ENCODE peak calls at places on chromosomes 3 and 15, in nine cellular contexts. G, J, V, E, F, X, Z, N and D are unnamed samples.

GRCh38 chr3:18223591-18224338 is 201.4 kb downstream of the SATB1 start:
- DNase-seq in G (no peak), J (no peak), V (no peak), E (peak; percentile 96), F (no peak), X (no peak), Z (no peak), N (no peak), D (no peak)

GRCh38 chr3:126544596-126545281 is 14.0 kb downstream of the C3orf22 start:
- DNase-seq in G (no peak), J (no peak), V (no peak), E (no peak), F (no peak), X (no peak), Z (no peak), N (no peak), D (no peak)

GRCh38 chr15:64865998-64866520 is 24.3 kb downstream of the PLEKHO2 start:
- DNase-seq in G (peak; percentile 98), J (no peak), V (no peak), E (no peak), F (peak; percentile 90), X (no peak), Z (peak; percentile 86), N (peak; percentile 43), D (no peak)

GRCh38 chr15:81723758-81724157 is 322.1 kb downstream of the MEX3B start:
- DNase-seq in G (no peak), J (peak; percentile 18), V (peak; percentile 50), E (no peak), F (no peak), X (no peak), Z (no peak), N (no peak), D (peak; percentile 11)

GRCh38 chr3:76387000-76387399 is 601.7 kb upstream of the ZNF717 start:
- DNase-seq in G (no peak), J (no peak), V (no peak), E (no peak), F (no peak), X (no peak), Z (no peak), N (no peak), D (no peak)

GRCh38 chr15:56126409-56126808 is 117.3 kb downstream of the RFX7 start:
- DNase-seq in G (no peak), J (no peak), V (no peak), E (no peak), F (no peak), X (no peak), Z (no peak), N (no peak), D (no peak)

GRCh38 chr3:111260878-111261277 is 189.3 kb downstream of the NECTIN3 start:
- DNase-seq in G (peak; percentile 34), J (no peak), V (no peak), E (no peak), F (peak; percentile 50), X (no peak), Z (no peak), N (no peak), D (no peak)

GRCh38 chr15:61501815-61502214 is 272.7 kb upstream of the RORA start:
- DNase-seq in G (no peak), J (no peak), V (no peak), E (no peak), F (no peak), X (no peak), Z (no peak), N (no peak), D (no peak)

GRCh38 chr3:194112120-194113106 is 23.5 kb upstream of the HES1 start:
- DNase-seq in G (no peak), J (peak; percentile 83), V (peak; percentile 89), E (peak; percentile 25), F (peak; percentile 51), X (peak; percentile 81), Z (no peak), N (no peak), D (peak; percentile 81)

GRCh38 chr15:77533530-77533929 is 99.2 kb downstream of the LINGO1 start:
- DNase-seq in G (no peak), J (no peak), V (peak; percentile 43), E (no peak), F (no peak), X (no peak), Z (no peak), N (no peak), D (no peak)

GRCh38 chr3:28799084-28799483 is 450.5 kb upstream of the AZI2 start:
- DNase-seq in G (peak; percentile 0), J (no peak), V (no peak), E (peak; percentile 4), F (peak; percentile 5), X (no peak), Z (peak; percentile 28), N (peak; percentile 26), D (no peak)

GRCh38 chr3:142498397-142499180 is 50.8 kb upstream of the XRN1 start:
- DNase-seq in G (peak; percentile 6), J (no peak), V (no peak), E (no peak), F (peak; percentile 37), X (no peak), Z (no peak), N (peak; percentile 26), D (no peak)

GRCh38 chr3:144018776-144019175 is 47.2 kb downstream of the DIPK2A start:
- DNase-seq in G (peak; percentile 94), J (no peak), V (no peak), E (no peak), F (peak; percentile 92), X (no peak), Z (peak; percentile 65), N (peak; percentile 58), D (no peak)

GRCh38 chr15:71471347-71471746 is 339.0 kb upstream of the NR2E3 start:
- DNase-seq in G (peak; percentile 6), J (no peak), V (peak; percentile 17), E (no peak), F (no peak), X (no peak), Z (no peak), N (no peak), D (no peak)

GRCh38 chr3:49018707-49019006 is 277 bp upstream of the DALRD3 start:
- DNase-seq in G (no peak), J (no peak), V (no peak), E (no peak), F (no peak), X (no peak), Z (no peak), N (no peak), D (no peak)

GRCh38 chr3:52374173-52374572 is 58.1 kb downstream of the DNAH1 start:
- DNase-seq in G (no peak), J (no peak), V (no peak), E (peak; percentile 44), F (no peak), X (no peak), Z (no peak), N (no peak), D (no peak)
- TF ChIP-seq CTCF in G (no peak), J (no peak), V (no peak), E (peak; percentile 28), F (no peak), X (no peak), Z (peak; percentile 23), N (peak; percentile 3), D (peak; percentile 3)

GRCh38 chr3:134373942-134374790 is at the start of gene AMOTL2:
- DNase-seq in G (peak; percentile 97), J (peak; percentile 77), V (peak; percentile 96), E (peak; percentile 74), F (peak; percentile 96), X (peak; percentile 90), Z (peak; percentile 98), N (peak; percentile 98), D (peak; percentile 42)

GRCh38 chr3:134370611-134371451 is 3.4 kb downstream of the AMOTL2 start:
- DNase-seq in G (no peak), J (no peak), V (no peak), E (peak; percentile 25), F (no peak), X (no peak), Z (peak; percentile 32), N (no peak), D (no peak)

GRCh38 chr3:134373278-134373941 is 837 bp downstream of the AMOTL2 start:
- DNase-seq in G (peak; percentile 89), J (peak; percentile 79), V (peak; percentile 93), E (no peak), F (peak; percentile 94), X (no peak), Z (peak; percentile 90), N (peak; percentile 94), D (peak; percentile 7)

GRCh38 chr3:134371542-134372324 is 2.5 kb downstream of the AMOTL2 start:
- DNase-seq in G (peak; percentile 53), J (no peak), V (no peak), E (no peak), F (peak; percentile 65), X (no peak), Z (peak; percentile 70), N (no peak), D (no peak)

GRCh38 chr3:134372405-134373277 is 1.6 kb downstream of the AMOTL2 start:
- DNase-seq in G (peak; percentile 30), J (no peak), V (no peak), E (no peak), F (no peak), X (no peak), Z (peak; percentile 62), N (no peak), D (no peak)
- H3K4me3 ChIP-seq in G (peak overlapping the region; percentile 76), J (no peak overlapping the region), V (peak overlapping the region; percentile 91), E (no peak overlapping the region), F (peak overlapping the region; percentile 71), X (peak overlapping the region; percentile 74), Z (peak overlapping the region; percentile 99), N (peak overlapping the region; percentile 88), D (peak overlapping the region; percentile 65)

GRCh38 chr3:10688126-10688525 is 127.9 kb upstream of the SLC6A11 start:
- DNase-seq in G (no peak), J (no peak), V (no peak), E (peak; percentile 16), F (no peak), X (no peak), Z (no peak), N (no peak), D (no peak)
- TF ChIP-seq CTCF in G (no peak), J (no peak), V (no peak), E (peak; percentile 9), F (no peak), X (no peak), Z (no peak), N (no peak), D (no peak)

GRCh38 chr3:16374047-16375019 is 109.3 kb downstream of the OXNAD1 start:
- DNase-seq in G (no peak), J (no peak), V (no peak), E (no peak), F (no peak), X (no peak), Z (no peak), N (no peak), D (no peak)
- H3K4me3 ChIP-seq in G (no peak overlapping the region), J (no peak overlapping the region), V (no peak overlapping the region), E (no peak overlapping the region), F (no peak overlapping the region), X (no peak overlapping the region), Z (no peak overlapping the region), N (no peak overlapping the region), D (no peak overlapping the region)

DNA sequence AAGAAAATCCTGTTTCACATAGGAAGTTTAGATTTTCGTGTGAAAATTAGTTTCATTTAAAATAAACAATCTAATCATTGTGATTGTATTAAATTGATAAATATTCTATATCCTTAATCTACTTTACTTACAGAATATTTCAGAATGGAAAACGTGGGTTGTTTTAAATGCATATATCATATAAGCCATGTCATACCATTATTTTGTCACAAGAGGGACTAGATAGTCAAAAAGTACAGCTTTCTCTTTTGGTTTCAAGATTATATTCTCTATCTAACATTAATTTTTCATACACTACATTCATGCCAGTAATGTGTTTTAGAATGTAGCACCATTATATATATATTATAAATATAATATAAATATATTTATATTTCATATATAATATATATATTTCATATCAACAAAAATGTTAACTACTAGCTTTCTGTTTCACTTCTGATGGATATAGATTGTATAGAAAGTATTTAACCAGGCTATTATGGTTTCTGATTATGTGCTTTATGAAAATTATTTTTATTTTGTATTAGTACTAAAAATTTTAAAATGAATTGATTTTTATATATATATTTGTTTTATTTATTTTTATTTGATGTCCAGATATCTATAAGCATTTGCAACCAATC is 45.3 kb downstream of the OSTN start:
- DNase-seq in G (peak; percentile 35), J (no peak), V (no peak), E (no peak), F (no peak), X (no peak), Z (peak; percentile 22), N (peak; percentile 51), D (no peak)
- TF ChIP-seq CTCF in G (peak; percentile 59), J (no peak), V (peak; percentile 57), E (no peak), F (no peak), X (peak; percentile 20), Z (peak; percentile 67), N (peak; percentile 53), D (peak; percentile 50)